ENCODE peak calls at places on chromosomes 7 and 10, in ten cellular contexts. N is stimulated activated CD4-positive, alpha-beta T cell treated with anti-CD3 and anti-CD28 coated beads, Interleukin-2, amount 100 ng/mL, for 48 hours; U is Karpas-422; Z is CD8-positive, alpha-beta memory T cell; B is RPMI7951; S is Panc1; R is activated effector memory CD4-positive, alpha-beta T cell treated with anti-CD3 and anti-CD28 coated beads, Interleukin-2, amount 50 U/mL, for 16 hours; Y is AG09309; D is heart left ventricle; H is HT1080. X is an unnamed sample.

GRCh38 chr7:41579961-41580935 is 122.6 kb downstream of the INHBA start:
- DNase-seq in R (no peak), D (no peak), Z (no peak), B (peak), S (no peak), H (peak), U (no peak), N (no peak), Y (peak), X (no peak)

GRCh38 chr10:16845248-16845647 is 28.0 kb upstream of the RSU1 start:
- DNase-seq in Y (no peak), S (no peak), N (no peak), H (no peak), Z (no peak), U (no peak), B (peak), R (no peak), D (no peak), X (peak)

GRCh38 chr10:132536241-132536963 is 1.2 kb upstream of the INPP5A start:
- DNase-seq in B (no peak), Y (no peak), U (no peak), H (peak), N (no peak), S (no peak), D (no peak), Z (no peak), R (peak), X (no peak)

GRCh38 chr7:79683185-79683890 is 229.9 kb upstream of the MAGI2 start:
- DNase-seq in Z (no peak), H (no peak), Y (no peak), S (no peak), B (no peak), D (no peak), N (no peak), U (no peak), R (no peak), X (no peak)

GRCh38 chr10:103181244-103181643 is 11.8 kb downstream of the NT5C2 start:
- DNase-seq in H (no peak), U (peak), B (no peak), N (no peak), Y (no peak), Z (no peak), S (no peak), R (no peak), D (no peak), X (no peak)

GRCh38 chr10:77919713-77920108 is 6.8 kb downstream of the DLG5 start:
- DNase-seq in N (no peak), H (peak), Z (no peak), Y (no peak), B (peak), U (peak), S (no peak), R (no peak), D (no peak), X (no peak)

GRCh38 chr10:69438531-69439349 is 12.5 kb upstream of the TSPAN15 start:
- DNase-seq in S (no peak), U (no peak), R (no peak), Y (no peak), Z (no peak), H (peak), N (no peak), D (no peak), B (peak), X (no peak)

GRCh38 chr7:73515184-73515583 is 6.9 kb downstream of the BAZ1B start:
- DNase-seq in R (peak), Z (no peak), S (no peak), B (no peak), H (no peak), N (no peak), U (peak), Y (no peak), D (no peak), X (no peak)

GRCh38 chr10:101085846-101086245 is 24.1 kb downstream of the KAZALD1 start:
- DNase-seq in U (no peak), D (no peak), B (peak), S (no peak), R (no peak), Y (no peak), Z (no peak), H (peak), N (no peak), X (no peak)

GRCh38 chr7:82175319-82175718 is 268.3 kb downstream of the CACNA2D1 start:
- DNase-seq in D (no peak), B (no peak), U (no peak), H (no peak), Z (no peak), N (no peak), S (no peak), Y (no peak), R (no peak), X (no peak)

GRCh38 chr7:143299840-143300239 is 11.7 kb downstream of the CASP2 start:
- DNase-seq in U (peak), N (peak), Z (peak), H (no peak), B (peak), R (peak), Y (no peak), D (no peak), S (no peak), X (no peak)

GRCh38 chr7:44849277-44850210 is 1.7 kb upstream of the H2AZ2 start:
- DNase-seq in D (no peak), B (no peak), U (no peak), Z (no peak), H (no peak), N (no peak), R (no peak), S (no peak), Y (no peak), X (no peak)

GRCh38 chr10:50621981-50622496 is 1.7 kb downstream of the SGMS1 start:
- DNase-seq in Y (peak), R (peak), H (peak), N (peak), Z (peak), D (peak), S (peak), U (peak), B (peak), X (peak)

GRCh38 chr10:108877130-108877529 is 1046.2 kb downstream of the XPNPEP1 start:
- DNase-seq in R (no peak), S (no peak), U (no peak), Y (no peak), N (no peak), B (no peak), Z (no peak), H (no peak), D (no peak), X (no peak)

GRCh38 chr7:99184468-99185225 is 23.3 kb downstream of the KPNA7 start:
- DNase-seq in R (no peak), N (no peak), H (no peak), U (no peak), D (no peak), Y (no peak), S (no peak), B (no peak), Z (no peak), X (no peak)

X was measured in tibial nerve.